ENCODE peak calls at places on chromosome 10, in five cellular contexts. R, Z, L, P and X are unnamed samples.
A peak's percentile ranks its signal among the peaks of the same experiment; 100 is the strongest.

GRCh38 chr10:132198381-132199181 is 11.8 kb downstream of the DPYSL4 start:
- DNase-seq in R (no peak), Z (no peak), L (no peak), P (no peak), X (no peak)

GRCh38 chr10:13853854-13854253 is 267.1 kb downstream of the PRPF18 start:
- DNase-seq in R (no peak), Z (no peak), L (no peak), P (no peak), X (no peak)

GRCh38 chr10:70771311-70772194 is 13.6 kb downstream of the TBATA start:
- DNase-seq in R (no peak), Z (no peak), L (no peak), P (peak; percentile 7), X (no peak)

GRCh38 chr10:46282460-46283216 is 4.2 kb upstream of the ANTXRL start:
- DNase-seq in R (no peak), Z (peak; percentile 27), L (peak; percentile 33), P (peak; percentile 91), X (peak; percentile 48)

GRCh38 chr10:130045801-130046321 is 64.8 kb downstream of the C10orf143 start:
- DNase-seq in R (no peak), Z (no peak), L (no peak), P (no peak), X (no peak)

GRCh38 chr10:61804414-61804813 is 97.1 kb upstream of the ARID5B start:
- DNase-seq in R (no peak), Z (no peak), L (no peak), P (no peak), X (no peak)

GRCh38 chr10:85608706-85609105 is 757.9 kb downstream of the GRID1 start:
- DNase-seq in R (no peak), Z (no peak), L (no peak), P (no peak), X (no peak)

GRCh38 chr10:13006037-13006436 is 4.5 kb upstream of the CCDC3 start:
- DNase-seq in R (no peak), Z (no peak), L (no peak), P (no peak), X (no peak)

GRCh38 chr10:45000764-45001381 is at the start of gene ZNF22:
- DNase-seq in R (no peak), Z (no peak), L (no peak), P (peak; percentile 91), X (peak; percentile 26)

GRCh38 chr10:28600056-28600455 is 67.1 kb downstream of the WAC start:
- DNase-seq in R (no peak), Z (no peak), L (no peak), P (no peak), X (no peak)

GRCh38 chr10:28593811-28594210 is 60.9 kb downstream of the WAC start:
- DNase-seq in R (no peak), Z (no peak), L (no peak), P (no peak), X (no peak)

GRCh38 chr10:28595618-28596017 is 62.7 kb downstream of the WAC start:
- DNase-seq in R (no peak), Z (no peak), L (no peak), P (no peak), X (no peak)

GRCh38 chr10:28592953-28593352 is 60.0 kb downstream of the WAC start:
- DNase-seq in R (no peak), Z (peak; percentile 2), L (peak; percentile 16), P (no peak), X (no peak)

DNA sequence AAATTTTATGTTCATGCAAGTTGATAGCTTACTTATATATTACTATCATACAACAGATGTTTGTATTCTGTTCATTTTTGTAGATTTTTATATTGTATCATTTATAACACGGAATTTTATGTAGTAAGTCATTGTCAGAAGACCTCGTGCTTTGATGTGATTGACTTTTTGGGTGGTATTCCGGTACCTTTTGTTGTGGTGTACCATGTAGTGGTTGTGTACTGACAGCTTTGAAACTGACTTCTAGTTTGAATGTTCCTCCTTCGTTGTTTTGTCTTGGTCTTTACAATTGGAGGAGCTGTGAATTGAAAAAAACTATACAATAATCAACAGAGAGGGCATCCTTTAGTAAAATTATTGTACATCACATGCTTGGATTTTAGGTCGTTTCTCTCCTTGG is 61.5 kb downstream of the WAC start:
- DNase-seq in R (no peak), Z (no peak), L (no peak), P (no peak), X (no peak)
- TF ChIP-seq JUND in R (no peak), Z (no peak), L (no peak), P (no peak), X (no peak)

GRCh38 chr10:74825033-74825370 is 1.4 kb upstream of the KAT6B start:
- DNase-seq in R (no peak), Z (no peak), L (no peak), P (no peak), X (peak; percentile 31)

GRCh38 chr10:74824184-74825032 is 2.0 kb upstream of the KAT6B start:
- DNase-seq in R (no peak), Z (no peak), L (peak; percentile 15), P (peak; percentile 66), X (no peak)

GRCh38 chr10:74826142-74827044 is at the start of gene KAT6B:
- DNase-seq in R (peak; percentile 100), Z (peak; percentile 100), L (peak; percentile 100), P (peak; percentile 94), X (peak; percentile 100)

GRCh38 chr10:74827045-74827441 is 643 bp downstream of the KAT6B start:
- DNase-seq in R (no peak), Z (no peak), L (no peak), P (no peak), X (no peak)

GRCh38 chr10:74825371-74826141 is 844 bp upstream of the KAT6B start:
- DNase-seq in R (no peak), Z (no peak), L (no peak), P (peak; percentile 88), X (no peak)
- TF ChIP-seq JUND in R (no peak), Z (no peak), L (no peak), P (no peak), X (no peak)

GRCh38 chr10:119061926-119062325 is 18.7 kb downstream of the EIF3A start:
- DNase-seq in R (no peak), Z (no peak), L (no peak), P (no peak), X (no peak)
- TF ChIP-seq JUND in R (no peak), Z (no peak), L (no peak), P (no peak), X (no peak)

GRCh38 chr10:126571203-126571602 is 99.3 kb downstream of the C10orf90 start:
- DNase-seq in R (peak; percentile 13), Z (no peak), L (peak; percentile 5), P (no peak), X (no peak)
- TF ChIP-seq JUND in R (no peak), Z (no peak), L (no peak), P (no peak), X (no peak)

GRCh38 chr10:96272986-96273280 is 1.6 kb upstream of the BLNK start:
- DNase-seq in R (no peak), Z (no peak), L (no peak), P (no peak), X (no peak)

GRCh38 chr10:96270564-96270963 is 805 bp downstream of the BLNK start:
- DNase-seq in R (no peak), Z (no peak), L (no peak), P (no peak), X (no peak)

GRCh38 chr10:96269438-96270300 is 1.7 kb downstream of the BLNK start:
- DNase-seq in R (no peak), Z (no peak), L (no peak), P (no peak), X (no peak)

GRCh38 chr10:96272256-96272985 is 1.1 kb upstream of the BLNK start:
- DNase-seq in R (no peak), Z (no peak), L (no peak), P (no peak), X (peak; percentile 40)

DNA sequence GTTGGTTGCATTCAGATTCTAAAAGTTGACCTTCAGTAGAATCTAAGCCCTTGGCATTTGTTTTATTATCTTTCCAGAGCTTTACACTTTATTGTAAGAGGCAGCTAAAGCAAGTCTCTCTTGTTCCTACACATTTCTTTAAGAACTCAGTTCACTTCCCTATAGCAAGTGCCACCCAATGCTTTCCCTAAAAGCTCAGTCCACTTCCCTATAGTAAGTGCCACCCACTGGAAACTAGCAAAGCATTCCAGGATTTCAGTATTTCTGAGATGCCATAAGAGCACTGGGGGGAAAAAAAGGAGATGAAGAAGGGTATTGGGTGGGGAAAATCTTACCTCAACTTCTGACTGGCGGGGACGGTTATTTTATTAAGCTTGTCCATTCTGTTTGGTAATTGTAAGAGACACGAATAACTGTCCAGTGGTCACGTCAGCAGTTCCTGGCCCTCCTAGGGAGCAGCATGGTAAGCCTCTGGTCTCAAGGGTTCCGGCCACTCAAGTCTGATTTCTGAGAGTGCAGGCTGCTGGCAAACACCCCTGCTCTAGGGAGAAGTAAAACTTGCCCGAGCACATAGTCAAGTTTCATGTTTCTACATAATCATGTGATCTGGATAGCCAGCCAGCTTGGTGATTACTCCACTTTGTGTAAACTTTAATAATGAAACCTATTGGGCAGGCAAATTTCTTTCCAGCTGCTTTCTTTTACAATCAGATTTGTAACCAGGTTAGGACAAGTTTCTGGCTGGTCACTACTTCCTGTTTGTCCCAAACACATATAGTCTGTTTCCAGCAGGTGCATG is at the start of gene BLNK:
- DNase-seq in R (no peak), Z (no peak), L (no peak), P (no peak), X (peak; percentile 98)
- TF ChIP-seq JUND in R (no peak), Z (no peak), L (no peak), P (no peak), X (peak; percentile 71)

GRCh38 chr10:48251525-48252353 is 22.8 kb downstream of the FRMPD2 start:
- DNase-seq in R (no peak), Z (no peak), L (no peak), P (no peak), X (peak; percentile 88)
- TF ChIP-seq JUND in R (no peak), Z (no peak), L (no peak), P (no peak), X (no peak)

GRCh38 chr10:125722811-125723210 is 3.3 kb downstream of the EDRF1 start:
- DNase-seq in R (no peak), Z (no peak), L (no peak), P (no peak), X (no peak)
- TF ChIP-seq JUND in R (no peak), Z (no peak), L (no peak), P (no peak), X (no peak)

GRCh38 chr10:36692759-36693158 is 432.6 kb upstream of the ANKRD30A start:
- DNase-seq in R (no peak), Z (no peak), L (no peak), P (no peak), X (no peak)
- TF ChIP-seq JUND in R (no peak), Z (no peak), L (no peak), P (no peak), X (no peak)